ENCODE peak calls at places on chromosome 17, in five cellular contexts. T is fibroblast of mammary gland, B is AG04450, U is neural progenitor cell, V is GM23338. G is an unnamed sample.

GRCh38 chr17:27256225-27257030 is 37.5 kb upstream of the WSB1 start:
- DNase-seq in T (peak), B (peak), U (no peak), V (no peak), G (no peak)

GRCh38 chr17:51044964-51045363 is 75.7 kb downstream of the SPAG9 start:
- DNase-seq in T (peak), B (no peak), U (peak), V (no peak), G (no peak)

GRCh38 chr17:44236444-44236991 is 17.0 kb upstream of the UBTF start:
- DNase-seq in T (no peak), B (no peak), U (no peak), V (no peak), G (no peak)

GRCh38 chr17:74770498-74771318 is 5.4 kb downstream of the NAT9 start:
- DNase-seq in T (peak), B (no peak), U (peak), V (peak), G (no peak)

GRCh38 chr17:78173025-78173715 is 4.8 kb downstream of the SYNGR2 start:
- DNase-seq in T (no peak), B (no peak), U (no peak), V (no peak), G (no peak)

GRCh38 chr17:41860254-41860931 is 4.8 kb downstream of the KLHL11 start:
- DNase-seq in T (no peak), B (no peak), U (no peak), V (no peak), G (no peak)

GRCh38 chr17:80419255-80419654 is 4.3 kb downstream of the ENDOV start:
- DNase-seq in T (no peak), B (no peak), U (no peak), V (no peak), G (no peak)

GRCh38 chr17:7515912-7516610 is 31.9 kb downstream of the POLR2A start:
- DNase-seq in T (no peak), B (no peak), U (no peak), V (no peak), G (no peak)

GRCh38 chr17:69250641-69251040 is 22.0 kb upstream of the ABCA10 start:
- DNase-seq in T (no peak), B (no peak), U (no peak), V (no peak), G (no peak)

GRCh38 chr17:49779730-49780220 is 8.7 kb upstream of the KAT7 start:
- DNase-seq in T (peak), B (peak), U (peak), V (peak), G (no peak)

GRCh38 chr17:16997514-16998429 is 25.9 kb upstream of the TNFRSF13B start:
- DNase-seq in T (peak), B (no peak), U (no peak), V (no peak), G (no peak)

GRCh38 chr17:13740692-13741091 is 139.0 kb upstream of the HS3ST3A1 start:
- DNase-seq in T (peak), B (no peak), U (no peak), V (no peak), G (no peak)

GRCh38 chr17:8119575-8120519 is 1.5 kb upstream of the ALOXE3 start:
- DNase-seq in T (peak), B (peak), U (peak), V (peak), G (peak)

GRCh38 chr17:69597898-69598692 is 183.6 kb downstream of the MAP2K6 start:
- DNase-seq in T (peak), B (no peak), U (no peak), V (no peak), G (no peak)

GRCh38 chr17:49963626-49964538 is 5.1 kb upstream of the DLX4 start:
- DNase-seq in T (no peak), B (no peak), U (peak), V (peak), G (no peak)

GRCh38 chr17:26731005-26731921 is 562.7 kb upstream of the WSB1 start:
- DNase-seq in T (no peak), B (no peak), U (no peak), V (no peak), G (no peak)

GRCh38 chr17:7019839-7020519 is 2.9 kb upstream of the BCL6B start:
- DNase-seq in T (peak), B (no peak), U (peak), V (peak), G (no peak)

GRCh38 chr17:18324140-18325049 is 9.3 kb downstream of the SMCR8 start:
- DNase-seq in T (peak), B (no peak), U (no peak), V (peak), G (no peak)

GRCh38 chr17:10114931-10115535 is 83.4 kb downstream of the GAS7 start:
- DNase-seq in T (peak), B (peak), U (no peak), V (no peak), G (peak)

GRCh38 chr17:63274156-63274555 is 171.9 kb downstream of the CYB561 start:
- DNase-seq in T (peak), B (no peak), U (no peak), V (no peak), G (no peak)

GRCh38 chr17:17740627-17741237 is 59.5 kb downstream of the RAI1 start:
- DNase-seq in T (no peak), B (no peak), U (no peak), V (no peak), G (no peak)

GRCh38 chr17:80316431-80316830 is 55.8 kb downstream of the RNF213 start:
- DNase-seq in T (no peak), B (no peak), U (no peak), V (no peak), G (no peak)

GRCh38 chr17:43169561-43170139 is 1.4 kb upstream of the NBR1 start:
- DNase-seq in T (peak), B (no peak), U (peak), V (peak), G (no peak)

GRCh38 chr17:39800540-39800939 is 62.8 kb downstream of the GRB7 start:
- DNase-seq in T (no peak), B (no peak), U (no peak), V (peak), G (no peak)

GRCh38 chr17:79730769-79731483 is at the start of gene ENPP7:
- DNase-seq in T (no peak), B (no peak), U (no peak), V (no peak), G (no peak)

GRCh38 chr17:41498276-41498675 is 7.1 kb downstream of the KRT13 start:
- DNase-seq in T (peak), B (no peak), U (no peak), V (no peak), G (no peak)

GRCh38 chr17:7889166-7889584 is 586 bp downstream of the CHD3 start:
- DNase-seq in T (peak), B (peak), U (peak), V (peak), G (peak)

GRCh38 chr17:2929881-2930533 is 133.4 kb downstream of the OR1D5 start:
- DNase-seq in T (peak), B (no peak), U (peak), V (peak), G (no peak)

GRCh38 chr17:55323518-55324295 is 58.9 kb downstream of the HLF start:
- DNase-seq in T (no peak), B (no peak), U (no peak), V (no peak), G (no peak)
- TF ChIP-seq CTCF in T (no peak), B (no peak), U (no peak), V (no peak), G (no peak)

GRCh38 chr17:32264823-32265191 is 825 bp upstream of the RHBDL3 start:
- DNase-seq in T (no peak), B (no peak), U (peak), V (no peak), G (no peak)
- H3K4me3 ChIP-seq in T (no peak), B (no peak), U (peak), V (peak), G (no peak)

DNA sequence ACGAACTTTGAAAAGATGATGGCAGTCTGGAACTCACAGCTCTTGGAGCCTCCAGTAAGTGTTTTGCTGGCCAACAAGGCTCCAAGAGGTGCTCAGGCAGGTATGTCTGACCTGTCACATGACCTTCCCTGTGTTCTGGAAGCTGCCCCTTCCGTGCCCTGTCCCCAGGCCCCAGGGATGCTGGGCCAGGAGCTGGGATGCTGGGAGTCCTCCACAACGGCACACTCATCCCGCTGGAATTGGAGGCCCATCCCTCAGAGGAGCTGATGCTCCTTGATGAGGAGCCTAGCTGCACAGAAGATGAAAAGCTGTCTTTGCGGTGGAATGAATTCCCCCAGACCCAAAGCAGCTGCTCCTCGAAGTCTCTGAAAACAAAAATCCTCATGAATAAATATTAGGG is 47.8 kb downstream of the HOXB1 start:
- DNase-seq in T (no peak), B (no peak), U (no peak), V (no peak), G (no peak)
- TF ChIP-seq CTCF in T (no peak), B (no peak), U (no peak), V (no peak), G (no peak)

DNA sequence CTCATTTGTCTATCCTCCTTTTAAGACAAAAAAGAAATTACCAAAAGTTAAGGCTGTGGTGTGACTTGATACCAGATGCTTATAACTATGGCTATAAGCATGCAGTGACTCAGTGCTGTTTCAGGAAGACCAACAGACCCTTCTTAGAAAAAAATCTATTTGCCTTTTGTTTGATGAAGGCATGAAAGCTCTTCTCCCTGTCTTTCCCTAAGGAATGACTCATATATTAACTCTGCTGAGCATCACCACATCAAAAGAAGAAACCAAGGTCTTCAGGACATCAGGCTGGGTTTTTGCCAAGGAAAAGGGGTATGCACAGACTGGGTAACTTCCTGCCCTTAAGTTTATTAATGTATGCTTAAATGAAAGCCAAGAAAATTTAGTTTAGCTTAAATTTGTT is 47.1 kb downstream of the VMP1 start:
- DNase-seq in T (peak), B (peak), U (no peak), V (no peak), G (peak)
- H3K4me3 ChIP-seq in T (no peak), B (no peak), U (no peak), V (no peak), G (no peak)

GRCh38 chr17:81499601-81499970 is 13.0 kb downstream of the ACTG1 start:
- DNase-seq in T (no peak), B (no peak), U (peak), V (no peak), G (no peak)
- TF ChIP-seq CTCF in T (no peak), B (no peak), U (no peak), V (no peak), G (no peak)

GRCh38 chr17:56317351-56318208 is 164.3 kb downstream of the ANKFN1 start:
- DNase-seq in T (peak), B (no peak), U (no peak), V (no peak), G (no peak)
- H3K4me3 ChIP-seq in T (no peak), B (no peak), U (no peak), V (no peak), G (no peak)

GRCh38 chr17:29583324-29584248 is 5.9 kb downstream of the GIT1 start:
- DNase-seq in T (no peak), B (no peak), U (no peak), V (no peak), G (no peak)

GRCh38 chr17:29584452-29585079 is 4.9 kb downstream of the GIT1 start:
- DNase-seq in T (no peak), B (no peak), U (no peak), V (peak), G (no peak)

GRCh38 chr17:29587591-29587990 is 1.9 kb downstream of the GIT1 start:
- DNase-seq in T (no peak), B (no peak), U (peak), V (no peak), G (no peak)

GRCh38 chr17:29586676-29587469 is 2.6 kb downstream of the GIT1 start:
- DNase-seq in T (no peak), B (no peak), U (no peak), V (no peak), G (no peak)

GRCh38 chr17:29585080-29585751 is 4.2 kb downstream of the GIT1 start:
- DNase-seq in T (no peak), B (no peak), U (no peak), V (peak), G (no peak)
- TF ChIP-seq CTCF in T (peak), B (peak), U (peak), V (peak), G (peak)

DNA sequence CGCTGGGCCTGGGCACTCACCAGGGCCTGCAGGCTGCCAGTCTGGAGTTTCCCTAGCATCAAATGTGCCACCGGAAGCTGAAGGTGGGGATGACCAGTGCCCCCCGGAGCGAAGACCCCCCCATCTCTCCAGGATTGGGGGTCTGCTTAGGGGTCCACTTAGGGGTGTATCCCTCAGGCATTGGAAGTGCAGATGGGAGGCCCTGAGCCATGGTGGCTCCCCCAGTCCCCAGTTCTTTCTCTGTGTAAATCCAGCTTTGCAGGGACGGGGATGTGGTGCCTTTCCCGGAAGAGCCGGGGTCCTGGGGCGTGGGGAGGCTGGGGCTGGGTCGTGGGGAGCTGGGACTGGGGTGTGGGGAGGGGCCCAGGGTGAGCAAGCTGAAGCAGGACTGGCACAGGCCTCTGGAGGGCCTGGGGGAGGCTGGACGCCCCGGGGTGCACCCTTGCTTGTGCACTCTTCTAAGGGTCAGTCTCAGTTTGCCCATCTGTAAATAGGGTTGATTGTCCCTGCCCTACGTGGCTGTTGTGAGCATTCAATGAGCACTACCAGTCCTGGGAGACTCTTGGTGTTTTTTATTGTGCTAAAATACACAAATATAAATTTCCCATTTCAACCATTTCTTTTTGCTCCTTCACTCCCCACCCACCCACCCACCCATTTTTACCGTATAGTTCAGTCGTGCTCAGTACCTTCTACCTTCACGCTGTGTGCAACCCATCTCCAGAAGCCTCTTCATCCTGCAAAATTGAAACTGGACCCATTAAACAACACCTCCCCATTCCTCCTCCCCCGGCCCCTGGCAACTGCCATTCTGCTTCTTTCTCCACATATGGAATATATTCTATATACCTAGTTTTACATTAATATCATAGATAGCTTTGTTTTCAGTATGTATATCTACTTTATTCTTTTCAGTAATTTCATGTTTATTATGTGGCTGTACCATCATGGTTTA is 7.7 kb upstream of the TBC1D3B start:
- DNase-seq in T (no peak), B (no peak), U (no peak), V (no peak), G (no peak)
- H3K4me3 ChIP-seq in T (peak), B (peak), U (peak), V (peak), G (no peak)

GRCh38 chr17:20118280-20118679 is 109.1 kb downstream of the SPECC1 start:
- DNase-seq in T (no peak), B (no peak), U (no peak), V (no peak), G (no peak)

GRCh38 chr17:20109121-20109520 is 100.0 kb downstream of the SPECC1 start:
- DNase-seq in T (no peak), B (no peak), U (no peak), V (no peak), G (no peak)

GRCh38 chr17:20111538-20111937 is 102.4 kb downstream of the SPECC1 start:
- DNase-seq in T (no peak), B (no peak), U (no peak), V (no peak), G (no peak)

GRCh38 chr17:20116683-20117309 is 107.6 kb downstream of the SPECC1 start:
- DNase-seq in T (peak), B (no peak), U (peak), V (peak), G (peak)

GRCh38 chr17:20114466-20114865 is 105.3 kb downstream of the SPECC1 start:
- DNase-seq in T (peak), B (no peak), U (no peak), V (no peak), G (no peak)
- TF ChIP-seq CTCF in T (no peak), B (no peak), U (no peak), V (no peak), G (no peak)

GRCh38 chr17:67617304-67617899 is 100.3 kb upstream of the NOL11 start:
- DNase-seq in T (no peak), B (no peak), U (no peak), V (no peak), G (no peak)

GRCh38 chr17:67615736-67616135 is 102.0 kb upstream of the NOL11 start:
- DNase-seq in T (no peak), B (no peak), U (no peak), V (no peak), G (no peak)

GRCh38 chr17:67613961-67614360 is 103.8 kb upstream of the NOL11 start:
- DNase-seq in T (no peak), B (no peak), U (no peak), V (no peak), G (no peak)

GRCh38 chr17:67619555-67619954 is 98.2 kb upstream of the NOL11 start:
- DNase-seq in T (no peak), B (no peak), U (no peak), V (no peak), G (no peak)

GRCh38 chr17:67615011-67615561 is 102.7 kb upstream of the NOL11 start:
- DNase-seq in T (no peak), B (no peak), U (peak), V (peak), G (no peak)
- H3K4me3 ChIP-seq in T (no peak), B (no peak), U (no peak), V (no peak), G (no peak)

G was measured in HFF-Myc.